ENCODE peak calls at places on chromosomes 11 and 22, in seven cellular contexts. Y is CD4-positive, alpha-beta memory T cell; H is cardiac muscle cell; U is endothelial cell of umbilical vein; Q is AG04450; K is CD4-positive, alpha-beta T cell; A is naive thymus-derived CD4-positive, alpha-beta T cell. J is an unnamed sample. For H3K9me3, the result is how much of the 10 kb centered on the place peaks cover.

GRCh38 chr11:93051181-93051580 is 81.7 kb downstream of the MTNR1B start:
- DNase-seq in Y (no peak), H (peak), U (no peak), Q (peak), K (no peak), A (no peak), J (no peak)

GRCh38 chr22:41446639-41447434 is at the start of gene TOB2:
- DNase-seq in Y (peak), H (peak), U (peak), Q (peak), K (peak), A (peak), J (peak)

GRCh38 chr11:42315267-42315666 is 855.8 kb upstream of the LRRC4C start:
- DNase-seq in Y (no peak), H (peak), U (peak), Q (no peak), K (no peak), A (no peak), J (no peak)

GRCh38 chr11:95531116-95531515 is 258.5 kb downstream of the FAM76B start:
- DNase-seq in Y (no peak), H (peak), U (no peak), Q (no peak), K (no peak), A (no peak), J (no peak)

GRCh38 chr11:126194121-126194543 is 17.3 kb downstream of the RPUSD4 start:
- DNase-seq in Y (no peak), H (peak), U (peak), Q (no peak), K (no peak), A (peak), J (peak)

GRCh38 chr22:49352361-49353169 is 475.1 kb downstream of the BRD1 start:
- DNase-seq in Y (no peak), H (no peak), U (no peak), Q (no peak), K (peak), A (no peak), J (no peak)

GRCh38 chr11:93958991-93959390 is 62.2 kb upstream of the HEPHL1 start:
- DNase-seq in Y (no peak), H (no peak), U (no peak), Q (no peak), K (no peak), A (no peak), J (no peak)

GRCh38 chr11:122696662-122697061 is 41.1 kb downstream of the UBASH3B start:
- DNase-seq in Y (peak), H (no peak), U (peak), Q (no peak), K (peak), A (peak), J (no peak)

GRCh38 chr11:113188433-113188834 is 125.9 kb upstream of the TTC12 start:
- DNase-seq in Y (no peak), H (no peak), U (no peak), Q (no peak), K (no peak), A (no peak), J (no peak)

GRCh38 chr11:8384199-8384821 is 120.6 kb upstream of the LMO1 start:
- DNase-seq in Y (no peak), H (peak), U (peak), Q (no peak), K (no peak), A (no peak), J (peak)

GRCh38 chr11:76337469-76337868 is 43.5 kb downstream of the THAP12 start:
- DNase-seq in Y (no peak), H (no peak), U (no peak), Q (no peak), K (no peak), A (no peak), J (no peak)

GRCh38 chr11:61848631-61849030 is 20.5 kb downstream of the FADS2 start:
- DNase-seq in Y (no peak), H (no peak), U (no peak), Q (no peak), K (no peak), A (no peak), J (no peak)

GRCh38 chr22:36817429-36817783 is 571 bp upstream of the PVALB start:
- DNase-seq in Y (no peak), H (no peak), U (no peak), Q (no peak), K (no peak), A (no peak), J (no peak)

GRCh38 chr22:39684702-39685281 is 114.2 kb downstream of the CACNA1I start:
- DNase-seq in Y (peak), H (no peak), U (no peak), Q (no peak), K (no peak), A (no peak), J (no peak)

DNA sequence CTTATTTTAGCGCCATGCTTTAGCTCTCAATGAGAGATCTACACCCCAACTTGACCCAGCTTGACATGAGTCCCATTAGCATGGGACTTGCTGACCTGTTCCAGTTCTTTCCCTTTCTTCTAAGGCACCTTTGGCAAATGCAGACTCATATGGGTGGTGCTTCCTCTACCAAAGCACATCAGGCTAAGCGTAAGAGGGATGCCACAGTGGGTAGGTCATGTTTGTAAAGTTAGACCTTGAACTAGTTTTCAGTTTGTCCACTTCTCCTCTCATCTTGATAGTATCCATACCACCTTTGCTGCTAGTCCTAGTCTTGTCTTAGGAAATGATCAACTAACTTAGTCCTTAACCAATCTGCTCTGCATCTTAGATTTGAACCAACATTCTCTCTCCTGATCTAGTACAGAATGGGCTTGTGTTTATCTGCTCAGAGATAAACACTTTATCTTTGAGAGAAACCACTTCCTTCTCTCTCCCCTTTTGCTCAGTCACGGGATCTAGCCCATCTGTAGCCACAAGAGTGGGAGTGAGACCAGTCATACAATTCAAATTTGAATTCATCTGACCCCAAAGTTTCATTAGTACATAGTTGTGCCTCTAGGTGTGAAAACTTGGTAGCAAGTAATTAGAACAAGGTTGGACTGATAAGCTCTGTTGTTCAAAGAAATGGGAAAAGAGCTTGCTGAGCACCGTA is 72.0 kb upstream of the CD44 start:
- DNase-seq in Y (peak), H (peak), U (no peak), Q (no peak), K (no peak), A (no peak), J (no peak)
- H3K9me3 ChIP-seq in Y (under half), H (under half), U (under half), Q (under half), K (under half), A (under half), J (under half)

DNA sequence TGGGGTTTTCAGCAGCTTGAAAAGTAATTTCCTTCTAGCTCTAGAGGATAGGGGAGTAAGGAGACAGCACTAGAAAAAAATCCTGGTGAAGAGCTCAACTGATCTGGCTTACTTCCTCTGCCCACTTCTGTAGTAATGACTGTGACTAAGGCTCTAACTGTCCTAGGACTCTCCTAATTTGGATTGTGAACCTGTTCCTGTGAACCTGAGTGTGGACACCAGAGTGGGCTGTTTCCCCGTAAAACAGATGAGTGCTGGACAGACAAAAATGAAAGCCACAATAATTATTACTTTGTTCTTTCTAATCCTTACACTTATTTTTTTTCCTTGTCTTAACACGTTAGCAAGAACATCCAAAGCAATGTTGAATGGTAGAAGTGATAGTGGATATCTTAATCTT is 154.1 kb downstream of the AASDHPPT start:
- DNase-seq in Y (no peak), H (peak), U (no peak), Q (no peak), K (no peak), A (no peak), J (no peak)
- H3K9me3 ChIP-seq in Y (under half), H (under half), U (under half), Q (under half), K (under half), A (under half), J (under half)

GRCh38 chr11:17810736-17811135 is 76.2 kb downstream of the KCNC1 start:
- DNase-seq in Y (no peak), H (peak), U (peak), Q (no peak), K (no peak), A (no peak), J (no peak)

GRCh38 chr11:17811416-17811815 is 76.8 kb downstream of the KCNC1 start:
- DNase-seq in Y (no peak), H (no peak), U (no peak), Q (no peak), K (no peak), A (no peak), J (no peak)

GRCh38 chr11:17812286-17813187 is 78.0 kb downstream of the KCNC1 start:
- DNase-seq in Y (no peak), H (no peak), U (no peak), Q (no peak), K (no peak), A (no peak), J (no peak)

GRCh38 chr11:17813391-17814059 is 78.9 kb downstream of the KCNC1 start:
- DNase-seq in Y (no peak), H (no peak), U (peak), Q (no peak), K (no peak), A (no peak), J (no peak)

GRCh38 chr11:17814546-17814945 is 80.0 kb downstream of the KCNC1 start:
- DNase-seq in Y (no peak), H (no peak), U (no peak), Q (no peak), K (no peak), A (no peak), J (no peak)
- H3K9me3 ChIP-seq in Y (under half), H (under half), U (under half), Q (under half), K (under half), A (under half), J (under half)

DNA sequence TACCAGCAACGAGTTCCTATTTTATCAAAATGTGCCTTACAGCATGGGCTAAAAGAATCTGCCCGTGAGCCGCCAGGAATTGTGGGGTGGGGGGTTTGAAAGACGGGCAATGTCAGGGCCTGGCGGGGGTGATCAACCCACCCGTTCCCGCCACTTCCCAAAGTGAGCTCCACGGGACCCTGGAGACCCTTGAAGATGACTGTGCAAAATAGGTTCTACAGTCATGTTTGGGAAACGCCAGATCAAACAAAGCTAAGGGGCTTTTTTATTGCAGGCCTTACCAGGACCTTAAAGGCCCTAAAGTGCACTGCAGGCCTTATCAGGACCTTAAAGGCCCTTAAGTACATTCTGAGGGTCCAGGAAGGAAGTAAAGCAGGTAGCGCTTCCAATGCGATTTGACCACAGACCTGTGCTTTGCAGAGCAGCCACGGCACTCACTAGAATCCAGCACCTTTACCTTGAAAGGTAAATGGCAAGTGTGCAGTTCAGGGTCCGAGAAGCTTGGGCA is 404.1 kb downstream of the SHANK2 start:
- DNase-seq in Y (no peak), H (no peak), U (no peak), Q (no peak), K (no peak), A (no peak), J (no peak)
- H3K9me3 ChIP-seq in Y (under half), H (under half), U (under half), Q (half or more), K (under half), A (under half), J (under half)